ENCODE peak calls at places on chromosomes 4 and X, in four cellular contexts. One of them, this sample, is unnamed.

GRCh38 chr4:148060264-148061138 is 328.6 kb downstream of the ARHGAP10 start:
- DNase-seq in NCI-H774: no peak
- DNase-seq in HT1080: no peak
- DNase-seq in endothelial cell: no peak
- DNase-seq in this sample: no peak

GRCh38 chr4:98996056-98996941 is 778 bp downstream of the METAP1 start:
- DNase-seq in NCI-H774: no peak
- DNase-seq in HT1080: peak
- DNase-seq in endothelial cell: no peak
- DNase-seq in this sample: no peak

GRCh38 chr4:151955721-151956340 is 195.0 kb upstream of the GATB start:
- DNase-seq in NCI-H774: no peak
- DNase-seq in HT1080: peak
- DNase-seq in endothelial cell: no peak
- DNase-seq in this sample: no peak

GRCh38 chr4:141713771-141714445 is 77.5 kb downstream of the IL15 start:
- DNase-seq in NCI-H774: no peak
- DNase-seq in HT1080: peak
- DNase-seq in endothelial cell: no peak
- DNase-seq in this sample: no peak

GRCh38 chrX:11113731-11114130 is 2.6 kb downstream of the HCCS start:
- DNase-seq in NCI-H774: no peak
- DNase-seq in HT1080: no peak
- DNase-seq in endothelial cell: no peak
- DNase-seq in this sample: no peak

GRCh38 chrX:37378399-37378798 is 29.2 kb downstream of the PRRG1 start:
- DNase-seq in NCI-H774: no peak
- DNase-seq in HT1080: no peak
- DNase-seq in endothelial cell: no peak
- DNase-seq in this sample: no peak

GRCh38 chr4:103626296-103626695 is 93.5 kb downstream of the TACR3 start:
- DNase-seq in NCI-H774: no peak
- DNase-seq in HT1080: no peak
- DNase-seq in endothelial cell: no peak
- DNase-seq in this sample: no peak

GRCh38 chr4:129583868-129584267 is 487.9 kb downstream of the C4orf33 start:
- DNase-seq in NCI-H774: no peak
- DNase-seq in HT1080: peak
- DNase-seq in endothelial cell: no peak
- DNase-seq in this sample: no peak

GRCh38 chrX:139931646-139932076 is 1.2 kb downstream of the ATP11C start:
- DNase-seq in NCI-H774: no peak
- DNase-seq in HT1080: no peak
- DNase-seq in endothelial cell: no peak
- DNase-seq in this sample: peak

GRCh38 chr4:53591372-53591892 is at the start of gene LNX1:
- DNase-seq in NCI-H774: peak
- DNase-seq in HT1080: no peak
- DNase-seq in endothelial cell: peak
- DNase-seq in this sample: peak

GRCh38 chr4:16969696-16970135 is 71.3 kb upstream of the LDB2 start:
- DNase-seq in NCI-H774: no peak
- DNase-seq in HT1080: peak
- DNase-seq in endothelial cell: no peak
- DNase-seq in this sample: no peak

GRCh38 chr4:170868191-170868590 is 778.4 kb upstream of the AADAT start:
- DNase-seq in NCI-H774: no peak
- DNase-seq in HT1080: peak
- DNase-seq in endothelial cell: no peak
- DNase-seq in this sample: no peak

GRCh38 chr4:28443786-28444412 is 1583.3 kb downstream of the STIM2 start:
- DNase-seq in NCI-H774: no peak
- DNase-seq in HT1080: peak
- DNase-seq in endothelial cell: no peak
- DNase-seq in this sample: peak

GRCh38 chr4:165872443-165873297 is at the start of gene TLL1:
- DNase-seq in NCI-H774: peak
- DNase-seq in HT1080: peak
- DNase-seq in endothelial cell: peak
- DNase-seq in this sample: peak

GRCh38 chrX:129540725-129541184 is 696 bp downstream of the OCRL start:
- DNase-seq in NCI-H774: no peak
- DNase-seq in HT1080: no peak
- DNase-seq in endothelial cell: peak
- DNase-seq in this sample: peak

GRCh38 chr4:95066011-95066410 is 308.3 kb downstream of the BMPR1B start:
- DNase-seq in NCI-H774: no peak
- DNase-seq in HT1080: no peak
- DNase-seq in endothelial cell: no peak
- DNase-seq in this sample: no peak

GRCh38 chrX:119745283-119745848 is 13.0 kb upstream of the SOWAHD start:
- DNase-seq in NCI-H774: no peak
- DNase-seq in HT1080: no peak
- DNase-seq in endothelial cell: no peak
- DNase-seq in this sample: no peak

GRCh38 chr4:23993373-23993772 is 103.5 kb upstream of the PPARGC1A start:
- DNase-seq in NCI-H774: no peak
- DNase-seq in HT1080: no peak
- DNase-seq in endothelial cell: no peak
- DNase-seq in this sample: no peak

GRCh38 chr4:113699772-113700171 is 61.8 kb downstream of the CAMK2D start:
- DNase-seq in NCI-H774: no peak
- DNase-seq in HT1080: no peak
- DNase-seq in endothelial cell: no peak
- DNase-seq in this sample: no peak

GRCh38 chrX:46628406-46629371 is 55.1 kb downstream of the CHST7 start:
- DNase-seq in NCI-H774: no peak
- DNase-seq in HT1080: no peak
- DNase-seq in endothelial cell: no peak
- DNase-seq in this sample: no peak

GRCh38 chr4:186326391-186326790 is 60.4 kb downstream of the F11 start:
- DNase-seq in NCI-H774: no peak
- DNase-seq in HT1080: no peak
- DNase-seq in endothelial cell: no peak
- DNase-seq in this sample: no peak

GRCh38 chr4:176262243-176262642 is 6.8 kb downstream of the ASB5 start:
- DNase-seq in NCI-H774: no peak
- DNase-seq in HT1080: no peak
- DNase-seq in endothelial cell: no peak
- DNase-seq in this sample: no peak

GRCh38 chrX:21657318-21658151 is 595 bp downstream of the KLHL34 start:
- DNase-seq in NCI-H774: no peak
- DNase-seq in HT1080: no peak
- DNase-seq in endothelial cell: no peak
- DNase-seq in this sample: peak

GRCh38 chrX:107787827-107788226 is 10.3 kb downstream of the NCBP2L start:
- DNase-seq in NCI-H774: no peak
- DNase-seq in HT1080: no peak
- DNase-seq in endothelial cell: no peak
- DNase-seq in this sample: no peak

GRCh38 chr4:99462875-99463464 is 27.8 kb upstream of the ADH7 start:
- DNase-seq in NCI-H774: peak
- DNase-seq in HT1080: peak
- DNase-seq in endothelial cell: peak
- DNase-seq in this sample: peak

GRCh38 chrX:120000490-120001246 is 57.1 kb upstream of the NKAP start:
- DNase-seq in NCI-H774: no peak
- DNase-seq in HT1080: no peak
- DNase-seq in endothelial cell: no peak
- DNase-seq in this sample: peak

GRCh38 chr4:587671-588350 is 11.7 kb upstream of the TMEM271 start:
- DNase-seq in NCI-H774: no peak
- DNase-seq in HT1080: no peak
- DNase-seq in endothelial cell: no peak
- DNase-seq in this sample: no peak

GRCh38 chrX:63656871-63657580 is 128.0 kb downstream of the ARHGEF9 start:
- DNase-seq in NCI-H774: no peak
- DNase-seq in HT1080: peak
- DNase-seq in endothelial cell: no peak
- DNase-seq in this sample: no peak

GRCh38 chr4:48939785-48940184 is 33.2 kb upstream of the OCIAD2 start:
- DNase-seq in NCI-H774: no peak
- DNase-seq in HT1080: peak
- DNase-seq in endothelial cell: no peak
- DNase-seq in this sample: no peak

GRCh38 chr4:38034986-38035882 is 75.0 kb downstream of the PTTG2 start:
- DNase-seq in NCI-H774: peak
- DNase-seq in HT1080: peak
- DNase-seq in endothelial cell: peak
- DNase-seq in this sample: no peak

GRCh38 chr4:91734682-91735081 is 569.1 kb upstream of the GRID2 start:
- DNase-seq in NCI-H774: no peak
- DNase-seq in HT1080: peak
- DNase-seq in endothelial cell: no peak
- DNase-seq in this sample: no peak

GRCh38 chrX:153883163-153883843 is 2.7 kb downstream of the L1CAM start:
- DNase-seq in NCI-H774: no peak
- DNase-seq in HT1080: no peak
- DNase-seq in endothelial cell: no peak
- DNase-seq in this sample: no peak

GRCh38 chr4:86498560-86499166 is 95.5 kb upstream of the PTPN13 start:
- DNase-seq in NCI-H774: peak
- DNase-seq in HT1080: peak
- DNase-seq in endothelial cell: peak
- DNase-seq in this sample: no peak

GRCh38 chrX:23904096-23904495 is 3.6 kb downstream of the APOO start:
- DNase-seq in NCI-H774: no peak
- DNase-seq in HT1080: peak
- DNase-seq in endothelial cell: no peak
- DNase-seq in this sample: no peak

GRCh38 chr4:17939061-17939460 is 82.5 kb downstream of the LCORL start:
- DNase-seq in NCI-H774: no peak
- DNase-seq in HT1080: no peak
- DNase-seq in endothelial cell: no peak
- DNase-seq in this sample: no peak

GRCh38 chrX:100948557-100948956 is 19.8 kb upstream of the XKRX start:
- DNase-seq in NCI-H774: no peak
- DNase-seq in HT1080: no peak
- DNase-seq in endothelial cell: no peak
- DNase-seq in this sample: no peak

This sample was measured in WTC11.